ENCODE peak calls at places on chromosome 12, in five cellular contexts. N is DMS79, M is EL, G is GOT3, B is H4. S is an unnamed sample.

GRCh38 chr12:85654456-85654840 is 181.8 kb downstream of the RASSF9 start:
- DNase-seq in N (no peak), M (no peak), G (no peak), B (no peak), S (no peak)

GRCh38 chr12:26496170-26496569 is 300.8 kb downstream of the SSPN start:
- DNase-seq in N (no peak), M (no peak), G (no peak), B (no peak), S (no peak)

GRCh38 chr12:122917508-122918227 is 21.7 kb upstream of the VPS37B start:
- DNase-seq in N (no peak), M (peak; percentile 84), G (no peak), B (peak; percentile 39), S (peak; percentile 78)

GRCh38 chr12:71945883-71946282 is 7.2 kb downstream of the TPH2 start:
- DNase-seq in N (no peak), M (no peak), G (no peak), B (no peak), S (no peak)

GRCh38 chr12:103915306-103915705 is 14.9 kb upstream of the HSP90B1 start:
- DNase-seq in N (no peak), M (peak; percentile 29), G (no peak), B (no peak), S (no peak)

GRCh38 chr12:106774808-106775524 is 484 bp downstream of the RIC8B start:
- DNase-seq in N (no peak), M (no peak), G (no peak), B (peak; percentile 19), S (no peak)

GRCh38 chr12:53044052-53044581 is 5.7 kb upstream of the TNS2 start:
- DNase-seq in N (no peak), M (no peak), G (no peak), B (no peak), S (peak; percentile 81)

GRCh38 chr12:124621296-124621660 is 53.9 kb upstream of the NCOR2 start:
- DNase-seq in N (no peak), M (peak; percentile 29), G (no peak), B (no peak), S (no peak)

GRCh38 chr12:58443273-58443980 is 476.9 kb downstream of the LRIG3 start:
- DNase-seq in N (no peak), M (peak; percentile 47), G (no peak), B (peak; percentile 14), S (peak; percentile 22)

GRCh38 chr12:8156845-8157244 is at the start of gene ZNF705A:
- DNase-seq in N (no peak), M (peak; percentile 81), G (no peak), B (peak; percentile 68), S (peak; percentile 24)

GRCh38 chr12:58341791-58342190 is 400.4 kb downstream of the ATP23 start:
- DNase-seq in N (no peak), M (peak; percentile 60), G (no peak), B (peak; percentile 72), S (no peak)

GRCh38 chr12:541676-542289 is 82.0 kb downstream of the B4GALNT3 start:
- DNase-seq in N (no peak), M (no peak), G (no peak), B (no peak), S (peak; percentile 74)

GRCh38 chr12:40156031-40156764 is 50.3 kb upstream of the SLC2A13 start:
- DNase-seq in N (no peak), M (no peak), G (no peak), B (no peak), S (no peak)

GRCh38 chr12:22234561-22234960 is 99.9 kb downstream of the ST8SIA1 start:
- DNase-seq in N (no peak), M (peak; percentile 28), G (no peak), B (no peak), S (no peak)

GRCh38 chr12:13343380-13343779 is 146.9 kb downstream of the EMP1 start:
- DNase-seq in N (no peak), M (peak; percentile 5), G (no peak), B (no peak), S (no peak)

GRCh38 chr12:6294533-6295186 is 15.8 kb upstream of the PLEKHG6 start:
- DNase-seq in N (no peak), M (no peak), G (no peak), B (no peak), S (no peak)

GRCh38 chr12:50249464-50250229 is 33.7 kb downstream of the LIMA1 start:
- DNase-seq in N (no peak), M (no peak), G (no peak), B (no peak), S (no peak)

GRCh38 chr12:23376238-23376637 is 573.2 kb downstream of the SOX5 start:
- DNase-seq in N (no peak), M (no peak), G (no peak), B (no peak), S (no peak)

GRCh38 chr12:128823216-128823915 is 392 bp downstream of the SLC15A4 start:
- DNase-seq in N (no peak), M (no peak), G (no peak), B (no peak), S (no peak)

GRCh38 chr12:114384746-114385145 is 21.2 kb downstream of the TBX5 start:
- DNase-seq in N (no peak), M (no peak), G (no peak), B (no peak), S (no peak)

GRCh38 chr12:132520421-132521199 is 30.7 kb downstream of the FBRSL1 start:
- DNase-seq in N (no peak), M (no peak), G (no peak), B (no peak), S (no peak)

GRCh38 chr12:69123909-69124638 is 115.3 kb upstream of the CPSF6 start:
- DNase-seq in N (peak; percentile 57), M (no peak), G (no peak), B (no peak), S (no peak)

GRCh38 chr12:22700126-22700525 is 75.2 kb downstream of the ETNK1 start:
- DNase-seq in N (no peak), M (peak; percentile 22), G (peak; percentile 2), B (no peak), S (no peak)

GRCh38 chr12:20220339-20220738 is 148.0 kb upstream of the PDE3A start:
- DNase-seq in N (no peak), M (peak; percentile 39), G (no peak), B (peak; percentile 48), S (peak; percentile 21)

GRCh38 chr12:62711626-62712305 is 223.2 kb downstream of the PPM1H start:
- DNase-seq in N (no peak), M (no peak), G (no peak), B (no peak), S (no peak)

GRCh38 chr12:101824831-101825230 is 5.9 kb downstream of the GNPTAB start:
- DNase-seq in N (no peak), M (no peak), G (no peak), B (no peak), S (peak; percentile 72)

GRCh38 chr12:89157413-89157812 is 194.9 kb downstream of the DUSP6 start:
- DNase-seq in N (no peak), M (no peak), G (no peak), B (no peak), S (no peak)

GRCh38 chr12:117045175-117045997 is 53.8 kb downstream of the TESC start:
- DNase-seq in N (peak; percentile 75), M (no peak), G (no peak), B (no peak), S (no peak)

GRCh38 chr12:55922126-55922525 is 5.6 kb downstream of the PYM1 start:
- DNase-seq in N (no peak), M (no peak), G (no peak), B (no peak), S (no peak)

GRCh38 chr12:57888407-57889157 is 42.1 kb upstream of the CTDSP2 start:
- DNase-seq in N (peak; percentile 48), M (peak; percentile 64), G (no peak), B (peak; percentile 89), S (peak; percentile 82)

GRCh38 chr12:94855853-94856252 is 147.6 kb downstream of the NDUFA12 start:
- DNase-seq in N (no peak), M (no peak), G (no peak), B (no peak), S (no peak)

GRCh38 chr12:6192604-6193380 is 7.4 kb upstream of the CD9 start:
- DNase-seq in N (no peak), M (no peak), G (no peak), B (no peak), S (no peak)

GRCh38 chr12:30457621-30458289 is 237.9 kb downstream of the IPO8 start:
- DNase-seq in N (no peak), M (peak; percentile 68), G (no peak), B (peak; percentile 78), S (peak; percentile 82)

GRCh38 chr12:3293446-3294161 is 197.4 kb upstream of the PRMT8 start:
- DNase-seq in N (peak; percentile 13), M (peak; percentile 24), G (no peak), B (no peak), S (no peak)

GRCh38 chr12:124326899-124327298 is 32.0 kb downstream of the RFLNA start:
- DNase-seq in N (no peak), M (no peak), G (no peak), B (no peak), S (no peak)

GRCh38 chr12:128644664-128645296 is 179.0 kb downstream of the SLC15A4 start:
- DNase-seq in N (no peak), M (no peak), G (no peak), B (no peak), S (no peak)

S was measured in foreskin melanocyte.